ENCODE peak calls at places on chromosomes 6 and 20, in seven cellular contexts. N, K, M, O, T, H and E are unnamed samples.

GRCh38 chr6:29797120-29797519 is 30.5 kb upstream of the HLA-G start:
- DNase-seq in M (no peak), K (no peak), H (no peak), T (no peak), N (no peak), O (peak), E (no peak)

GRCh38 chr6:116363759-116364158 is 7.0 kb upstream of the DSE start:
- DNase-seq in H (no peak), M (no peak), N (no peak), O (no peak), T (no peak), K (no peak), E (no peak)

GRCh38 chr6:1971612-1972011 is 273.8 kb downstream of the GMDS start:
- DNase-seq in K (no peak), M (no peak), N (no peak), T (no peak), O (no peak), H (no peak), E (no peak)

GRCh38 chr6:37625591-37626374 is 71.9 kb downstream of the MDGA1 start:
- DNase-seq in H (no peak), O (no peak), N (no peak), T (no peak), M (no peak), K (peak), E (peak)

GRCh38 chr20:25220021-25220730 is 24.7 kb downstream of the ENTPD6 start:
- DNase-seq in N (no peak), H (no peak), T (no peak), O (no peak), M (no peak), K (peak), E (no peak)

GRCh38 chr6:50543666-50544065 is 169.7 kb upstream of the TFAP2D start:
- DNase-seq in M (no peak), T (no peak), N (no peak), K (no peak), O (no peak), H (no peak), E (no peak)

GRCh38 chr20:39264506-39265172 is 302.5 kb downstream of the DHX35 start:
- DNase-seq in M (peak), O (peak), H (peak), T (no peak), K (peak), N (peak), E (peak)

GRCh38 chr6:165660881-165661415 is 2.1 kb downstream of the PDE10A start:
- DNase-seq in N (no peak), M (no peak), H (no peak), T (no peak), K (peak), O (no peak), E (peak)

GRCh38 chr6:71496018-71496800 is 207.6 kb downstream of the OGFRL1 start:
- DNase-seq in K (no peak), H (no peak), M (no peak), O (no peak), T (no peak), N (no peak), E (no peak)

GRCh38 chr6:66731310-66731709 is 1024.3 kb upstream of the EYS start:
- DNase-seq in K (no peak), H (no peak), T (no peak), N (no peak), M (no peak), O (no peak), E (no peak)

GRCh38 chr6:18990313-18990978 is 603.3 kb downstream of the RNF144B start:
- DNase-seq in O (no peak), K (peak), N (peak), T (peak), H (peak), M (peak), E (peak)

GRCh38 chr20:60845146-60845545 is 406.9 kb upstream of the CDH4 start:
- DNase-seq in T (no peak), H (no peak), K (no peak), O (no peak), M (no peak), N (no peak), E (no peak)

GRCh38 chr20:58870293-58871014 is 17.9 kb downstream of the GNAS start:
- DNase-seq in M (peak), N (peak), O (no peak), K (peak), T (peak), H (peak), E (peak)

GRCh38 chr20:63394069-63394468 is 32.9 kb upstream of the CHRNA4 start:
- DNase-seq in T (no peak), O (no peak), N (no peak), K (peak), M (no peak), H (no peak), E (peak)

GRCh38 chr20:63939061-63939935 is 16.9 kb downstream of the UCKL1 start:
- DNase-seq in H (no peak), T (peak), K (no peak), M (peak), N (peak), O (no peak), E (no peak)

GRCh38 chr20:44603327-44603726 is 20.9 kb downstream of the PKIG start:
- DNase-seq in T (peak), O (no peak), H (no peak), K (peak), N (no peak), M (no peak), E (no peak)

GRCh38 chr20:45094201-45094600 is 6.7 kb downstream of the KCNS1 start:
- DNase-seq in O (no peak), N (no peak), H (no peak), T (no peak), M (no peak), K (no peak), E (no peak)

GRCh38 chr6:150759500-150759899 is 106.0 kb upstream of the MTHFD1L start:
- DNase-seq in M (no peak), K (no peak), H (no peak), O (no peak), T (no peak), N (no peak), E (no peak)

GRCh38 chr20:16201191-16201590 is 372.1 kb downstream of the KIF16B start:
- DNase-seq in K (no peak), T (no peak), M (no peak), O (no peak), N (no peak), H (no peak), E (no peak)

GRCh38 chr6:144262470-144263369 is 22.4 kb upstream of the UTRN start:
- DNase-seq in N (no peak), H (peak), O (peak), T (no peak), M (no peak), K (no peak), E (no peak)

GRCh38 chr20:676315-676937 is 824 bp upstream of the SCRT2 start:
- DNase-seq in H (no peak), K (peak), N (no peak), T (no peak), O (no peak), M (peak), E (no peak)
- TF ChIP-seq CTCF in H (no peak), K (no peak), N (no peak), T (no peak), O (no peak), M (no peak), E (no peak)

GRCh38 chr6:35216832-35217811 is 3.4 kb downstream of the SCUBE3 start:
- DNase-seq in N (no peak), O (no peak), K (peak), H (no peak), M (no peak), T (no peak), E (peak)
- H3K27ac ChIP-seq in N (no peak), O (no peak), K (peak), H (no peak), M (no peak), T (no peak), E (no peak)

GRCh38 chr20:40532103-40532502 is 156.9 kb downstream of the MAFB start:
- DNase-seq in M (no peak), H (no peak), O (no peak), K (peak), T (no peak), N (no peak), E (peak)
- TF ChIP-seq CTCF in M (no peak), H (no peak), O (peak), K (peak), T (no peak), N (peak), E (peak)

GRCh38 chr20:55855052-55855451 is 150.3 kb downstream of the CBLN4 start:
- DNase-seq in O (no peak), M (no peak), N (no peak), T (no peak), H (no peak), K (no peak), E (no peak)
- H3K27ac ChIP-seq in O (no peak), M (no peak), N (no peak), T (no peak), H (no peak), K (no peak), E (no peak)

GRCh38 chr20:48190757-48191156 is 405.5 kb upstream of the SULF2 start:
- DNase-seq in T (no peak), M (no peak), N (no peak), O (no peak), K (peak), H (no peak), E (no peak)

GRCh38 chr20:48187891-48188290 is 402.6 kb upstream of the SULF2 start:
- DNase-seq in K (no peak), O (no peak), H (no peak), N (no peak), M (no peak), T (no peak), E (no peak)

GRCh38 chr20:48191200-48191599 is 405.9 kb upstream of the SULF2 start:
- DNase-seq in O (no peak), H (no peak), T (no peak), K (no peak), M (no peak), N (no peak), E (peak)

GRCh38 chr20:48186915-48187314 is 401.6 kb upstream of the SULF2 start:
- DNase-seq in N (no peak), K (peak), H (no peak), M (no peak), T (no peak), O (no peak), E (peak)

DNA sequence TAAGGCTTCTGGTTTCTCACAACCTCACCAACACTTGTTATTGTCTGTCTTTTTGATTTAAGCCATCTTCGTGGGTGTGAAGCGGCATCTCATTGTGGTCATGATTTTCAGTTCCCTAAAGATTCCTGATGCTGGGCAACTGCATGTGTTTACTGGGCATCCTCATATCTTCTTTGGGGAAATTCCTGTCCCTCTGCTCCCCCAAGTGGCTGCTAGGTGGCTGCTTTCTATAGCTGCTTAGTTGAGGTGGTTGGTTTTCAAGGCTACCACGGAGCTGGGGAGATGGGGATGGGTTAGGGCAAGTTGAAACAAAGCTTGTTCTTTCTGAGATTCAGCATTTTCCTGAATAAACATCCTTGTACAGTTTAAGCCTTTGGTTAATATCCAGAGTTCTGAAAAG is 403.9 kb upstream of the SULF2 start:
- DNase-seq in K (peak), M (no peak), N (no peak), T (no peak), O (peak), H (no peak), E (peak)
- TF ChIP-seq CTCF in K (peak), M (no peak), N (no peak), T (no peak), O (peak), H (no peak), E (peak)

DNA sequence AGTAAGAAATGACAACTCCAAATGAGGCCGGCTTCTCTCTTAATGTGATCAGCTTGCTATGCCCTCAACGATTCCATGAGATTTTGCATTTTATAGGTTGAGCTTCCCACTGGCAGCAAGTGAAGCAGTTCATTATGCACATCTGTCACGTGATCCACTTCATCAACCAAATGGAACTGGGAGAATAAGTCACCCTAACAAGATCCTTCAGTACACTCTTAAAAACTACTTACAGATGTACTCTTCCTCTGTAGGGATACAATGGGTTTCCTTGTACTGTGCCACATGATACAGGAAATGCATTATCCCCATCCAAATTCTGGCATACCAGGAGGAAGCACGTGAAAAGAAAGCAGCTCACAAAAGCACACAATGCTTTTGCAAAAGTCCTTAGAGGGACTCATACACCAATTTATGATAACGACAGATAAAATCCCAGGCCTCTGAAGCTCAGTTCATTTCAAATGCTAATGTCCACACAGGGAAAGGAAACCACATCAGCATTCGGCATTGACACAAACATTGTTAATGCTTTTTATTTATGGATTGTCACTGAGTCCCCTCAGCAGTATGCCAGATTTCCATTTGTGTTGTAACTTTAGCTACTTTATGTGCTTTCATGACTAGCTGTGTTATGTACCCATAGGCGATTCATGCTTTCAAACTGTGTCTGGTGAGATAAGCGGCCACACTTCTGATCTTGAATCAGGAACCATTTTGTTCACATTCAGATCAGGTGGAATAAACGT is 58.1 kb upstream of the REV3L start:
- DNase-seq in M (no peak), N (no peak), K (no peak), H (no peak), O (no peak), T (no peak), E (no peak)
- H3K27ac ChIP-seq in M (no peak), N (no peak), K (no peak), H (no peak), O (no peak), T (no peak), E (peak)

GRCh38 chr6:145734486-145735355 is 599 bp downstream of the EPM2A start:
- DNase-seq in K (peak), O (peak), T (peak), N (peak), M (peak), H (peak), E (peak)
- TF ChIP-seq CTCF in K (no peak), O (no peak), T (no peak), N (no peak), M (no peak), H (no peak), E (no peak)

DNA sequence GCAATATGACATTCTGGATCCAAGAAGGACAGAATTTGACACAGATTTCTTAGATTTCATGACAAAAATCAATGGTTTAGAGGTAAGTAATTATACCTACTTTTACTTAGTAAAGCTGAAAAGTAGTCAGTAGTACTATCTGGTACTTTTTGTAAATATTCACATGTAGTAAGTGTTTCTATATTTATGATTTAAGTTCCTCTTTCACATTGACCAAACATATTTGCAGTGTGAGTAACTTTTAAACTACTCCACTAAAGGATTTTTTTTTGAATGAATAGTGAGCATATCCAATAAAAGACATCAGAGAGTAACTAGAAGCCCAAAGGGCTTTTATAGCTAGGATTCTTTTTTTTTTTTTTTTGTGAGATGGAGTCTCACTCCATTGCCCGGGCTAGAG is 60.8 kb downstream of the DNAH8 start:
- DNase-seq in O (no peak), T (no peak), H (no peak), N (no peak), M (no peak), K (no peak), E (no peak)
- H3K27ac ChIP-seq in O (peak), T (no peak), H (no peak), N (no peak), M (no peak), K (no peak), E (no peak)

GRCh38 chr20:17287998-17288397 is 61.2 kb downstream of the PCSK2 start:
- DNase-seq in N (no peak), H (no peak), T (no peak), K (no peak), M (no peak), O (no peak), E (no peak)
- TF ChIP-seq CTCF in N (no peak), H (no peak), T (no peak), K (no peak), M (no peak), O (no peak), E (no peak)

DNA sequence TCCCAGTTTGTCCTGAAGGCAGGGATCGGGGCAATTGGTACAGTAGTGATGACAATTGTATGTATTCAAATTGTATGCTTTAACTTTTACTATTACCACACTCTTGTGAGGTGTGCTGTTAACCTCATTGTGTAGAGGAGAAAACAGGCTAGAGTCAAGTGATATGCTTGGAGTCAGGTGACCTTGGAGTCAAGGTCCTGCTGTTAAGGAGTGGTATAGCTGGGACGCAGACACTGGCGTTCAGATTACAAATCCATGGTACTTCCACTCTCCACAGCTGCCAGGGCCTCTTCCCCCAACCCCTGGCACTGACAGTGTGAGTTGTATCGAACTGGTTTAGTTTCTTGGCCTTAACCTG is 10.5 kb downstream of the CNPY3 start:
- DNase-seq in N (no peak), H (no peak), K (no peak), T (no peak), M (no peak), O (no peak), E (no peak)
- H3K27ac ChIP-seq in N (no peak), H (no peak), K (no peak), T (no peak), M (no peak), O (no peak), E (no peak)